ENCODE peak calls at places on chromosomes 3 and 15, in six cellular contexts. E, G, M, X, F and T are unnamed samples.

GRCh38 chr3:171813897-171814460 is 3.7 kb upstream of the PLD1 start:
- DNase-seq in E (no peak), G (no peak), M (no peak), X (no peak), F (peak), T (no peak)

GRCh38 chr3:168884353-168884903 is 779.1 kb downstream of the MECOM start:
- DNase-seq in E (no peak), G (peak), M (peak), X (no peak), F (peak), T (no peak)

GRCh38 chr3:34157491-34157890 is 359.1 kb downstream of the PDCD6IP start:
- DNase-seq in E (no peak), G (no peak), M (no peak), X (no peak), F (no peak), T (no peak)

GRCh38 chr3:126512916-126513650 is 4.5 kb downstream of the UROC1 start:
- DNase-seq in E (no peak), G (no peak), M (no peak), X (no peak), F (no peak), T (no peak)

GRCh38 chr3:152071924-152072323 is 196.8 kb upstream of the MBNL1 start:
- DNase-seq in E (no peak), G (peak), M (peak), X (peak), F (peak), T (no peak)

GRCh38 chr3:152321321-152321720 is 52.6 kb downstream of the MBNL1 start:
- DNase-seq in E (no peak), G (no peak), M (no peak), X (no peak), F (no peak), T (no peak)

GRCh38 chr15:58221591-58222241 is 83.5 kb downstream of the AQP9 start:
- DNase-seq in E (no peak), G (peak), M (peak), X (no peak), F (peak), T (no peak)

GRCh38 chr15:55202206-55202605 is 5.5 kb upstream of the RSL24D1 start:
- DNase-seq in E (no peak), G (no peak), M (no peak), X (no peak), F (no peak), T (no peak)

GRCh38 chr3:72810063-72810462 is 38.2 kb downstream of the SHQ1 start:
- DNase-seq in E (no peak), G (no peak), M (no peak), X (peak), F (no peak), T (no peak)

GRCh38 chr3:58858126-58858525 is 191.6 kb upstream of the FAM3D start:
- DNase-seq in E (no peak), G (no peak), M (no peak), X (no peak), F (no peak), T (no peak)

GRCh38 chr3:144162042-144162441 is 190.4 kb downstream of the DIPK2A start:
- DNase-seq in E (no peak), G (peak), M (peak), X (no peak), F (peak), T (no peak)

GRCh38 chr3:4723921-4724698 is 231.0 kb downstream of the ITPR1 start:
- DNase-seq in E (no peak), G (no peak), M (no peak), X (no peak), F (peak), T (no peak)

GRCh38 chr3:37814547-37814946 is 47.1 kb upstream of the CTDSPL start:
- DNase-seq in E (no peak), G (peak), M (no peak), X (no peak), F (peak), T (no peak)